ENCODE peak calls at places on chromosomes 4 and X, in five cellular contexts. Q is mesendoderm; M is foreskin keratinocyte; I is stimulated activated CD4-positive, alpha-beta T cell treated with anti-CD3 and anti-CD28 coated beads, Interleukin-12 subunit alpha, Interleukin-12 subunit beta, amount 100 ng/mL, for 24 hours; T is Calu3. G is an unnamed sample.

GRCh38 chrX:44708470-44708869 is 135.4 kb upstream of the DUSP21 start:
- DNase-seq in Q (no peak), M (no peak), I (no peak), T (no peak), G (no peak)

GRCh38 chr4:125666635-125667034 is 351.9 kb downstream of the FAT4 start:
- DNase-seq in Q (no peak), M (no peak), I (no peak), T (no peak), G (no peak)

GRCh38 chr4:1567808-1568581 is 116.1 kb downstream of the FAM53A start:
- DNase-seq in Q (no peak), M (no peak), I (no peak), T (no peak), G (peak)

GRCh38 chr4:10887600-10887999 is 203.0 kb upstream of the CLNK start:
- DNase-seq in Q (no peak), M (no peak), I (no peak), T (no peak), G (no peak)

GRCh38 chr4:3077796-3078195 is 3.3 kb downstream of the HTT start:
- DNase-seq in Q (no peak), M (no peak), I (no peak), T (no peak), G (no peak)

GRCh38 chrX:153767674-153768055 is 3.6 kb downstream of the PLXNB3 start:
- DNase-seq in Q (no peak), M (no peak), I (no peak), T (no peak), G (no peak)

GRCh38 chrX:71366674-71367256 is 608 bp downstream of the TAF1 start:
- DNase-seq in Q (peak), M (no peak), I (peak), T (peak), G (peak)

GRCh38 chrX:9785944-9786741 is at the start of gene SHROOM2:
- DNase-seq in Q (no peak), M (no peak), I (no peak), T (peak), G (peak)

GRCh38 chrX:40272786-40273185 is 175.0 kb upstream of the BCOR start:
- DNase-seq in Q (peak), M (no peak), I (no peak), T (no peak), G (no peak)

GRCh38 chrX:65920620-65921019 is 119.3 kb downstream of the VSIG4 start:
- DNase-seq in Q (peak), M (peak), I (no peak), T (no peak), G (no peak)

GRCh38 chrX:151796576-151796975 is 62.0 kb downstream of the CNGA2 start:
- DNase-seq in Q (no peak), M (peak), I (no peak), T (no peak), G (no peak)

GRCh38 chr4:26212528-26212927 is 108.3 kb upstream of the RBPJ start:
- DNase-seq in Q (no peak), M (no peak), I (no peak), T (no peak), G (no peak)

GRCh38 chr4:156977435-156978160 is 6.0 kb upstream of the PDGFC start:
- DNase-seq in Q (no peak), M (no peak), I (no peak), T (no peak), G (no peak)

GRCh38 chrX:68999931-69000330 is 165.3 kb downstream of the PJA1 start:
- DNase-seq in Q (no peak), M (no peak), I (no peak), T (no peak), G (no peak)

GRCh38 chr4:18422685-18423084 is 401.1 kb upstream of the LCORL start:
- DNase-seq in Q (peak), M (no peak), I (no peak), T (no peak), G (no peak)

G was measured in left colon.